ENCODE peak calls at places on chromosomes 3 and 15, in nine cellular contexts. One of them, this sample, is unnamed.

GRCh38 chr3:147699175-147699838 is 290.1 kb downstream of the ZIC1 start:
- DNase-seq in activated CD4-positive, alpha-beta T cell treated with anti-CD3 and anti-CD28 coated beads for 24 hours: no peak
- DNase-seq in central memory CD8-positive, alpha-beta T cell: no peak
- DNase-seq in OCI-LY7: no peak
- DNase-seq in CD4-positive, CD25-positive, alpha-beta regulatory T cell: no peak
- DNase-seq in astrocyte of the spinal cord: peak
- DNase-seq in lower lobe of right lung: no peak
- DNase-seq in adrenal gland: no peak
- DNase-seq in epithelial cell of esophagus: peak
- DNase-seq in this sample: peak

GRCh38 chr3:23202921-23203650 is at the start of gene UBE2E2:
- DNase-seq in activated CD4-positive, alpha-beta T cell treated with anti-CD3 and anti-CD28 coated beads for 24 hours: peak
- DNase-seq in central memory CD8-positive, alpha-beta T cell: no peak
- DNase-seq in OCI-LY7: peak
- DNase-seq in CD4-positive, CD25-positive, alpha-beta regulatory T cell: peak
- DNase-seq in astrocyte of the spinal cord: peak
- DNase-seq in lower lobe of right lung: peak
- DNase-seq in adrenal gland: peak
- DNase-seq in epithelial cell of esophagus: peak
- DNase-seq in this sample: no peak

GRCh38 chr15:37106490-37107001 is 6.2 kb upstream of the MEIS2 start:
- DNase-seq in activated CD4-positive, alpha-beta T cell treated with anti-CD3 and anti-CD28 coated beads for 24 hours: no peak
- DNase-seq in central memory CD8-positive, alpha-beta T cell: no peak
- DNase-seq in OCI-LY7: peak
- DNase-seq in CD4-positive, CD25-positive, alpha-beta regulatory T cell: no peak
- DNase-seq in astrocyte of the spinal cord: peak
- DNase-seq in lower lobe of right lung: no peak
- DNase-seq in adrenal gland: peak
- DNase-seq in epithelial cell of esophagus: peak
- DNase-seq in this sample: peak

GRCh38 chr3:131731709-131732108 is 228.9 kb upstream of the MRPL3 start:
- DNase-seq in activated CD4-positive, alpha-beta T cell treated with anti-CD3 and anti-CD28 coated beads for 24 hours: peak
- DNase-seq in central memory CD8-positive, alpha-beta T cell: no peak
- DNase-seq in OCI-LY7: no peak
- DNase-seq in CD4-positive, CD25-positive, alpha-beta regulatory T cell: no peak
- DNase-seq in astrocyte of the spinal cord: no peak
- DNase-seq in lower lobe of right lung: no peak
- DNase-seq in adrenal gland: no peak
- DNase-seq in epithelial cell of esophagus: no peak
- DNase-seq in this sample: no peak

GRCh38 chr3:106249159-106249558 is 380.3 kb upstream of the CBLB start:
- DNase-seq in activated CD4-positive, alpha-beta T cell treated with anti-CD3 and anti-CD28 coated beads for 24 hours: no peak
- DNase-seq in central memory CD8-positive, alpha-beta T cell: no peak
- DNase-seq in OCI-LY7: no peak
- DNase-seq in CD4-positive, CD25-positive, alpha-beta regulatory T cell: no peak
- DNase-seq in astrocyte of the spinal cord: peak
- DNase-seq in lower lobe of right lung: no peak
- DNase-seq in adrenal gland: no peak
- DNase-seq in epithelial cell of esophagus: peak
- DNase-seq in this sample: no peak

GRCh38 chr15:72117448-72117697 is 577 bp downstream of the MYO9A start:
- DNase-seq in activated CD4-positive, alpha-beta T cell treated with anti-CD3 and anti-CD28 coated beads for 24 hours: peak
- DNase-seq in central memory CD8-positive, alpha-beta T cell: peak
- DNase-seq in OCI-LY7: peak
- DNase-seq in CD4-positive, CD25-positive, alpha-beta regulatory T cell: peak
- DNase-seq in astrocyte of the spinal cord: peak
- DNase-seq in lower lobe of right lung: peak
- DNase-seq in adrenal gland: peak
- DNase-seq in epithelial cell of esophagus: peak
- DNase-seq in this sample: peak

GRCh38 chr15:49923671-49924070 is 195.4 kb downstream of the ATP8B4 start:
- DNase-seq in activated CD4-positive, alpha-beta T cell treated with anti-CD3 and anti-CD28 coated beads for 24 hours: no peak
- DNase-seq in central memory CD8-positive, alpha-beta T cell: no peak
- DNase-seq in OCI-LY7: no peak
- DNase-seq in CD4-positive, CD25-positive, alpha-beta regulatory T cell: no peak
- DNase-seq in astrocyte of the spinal cord: no peak
- DNase-seq in lower lobe of right lung: no peak
- DNase-seq in adrenal gland: no peak
- DNase-seq in epithelial cell of esophagus: no peak
- DNase-seq in this sample: no peak

GRCh38 chr3:90011996-90012395 is 904.6 kb downstream of the EPHA3 start:
- DNase-seq in activated CD4-positive, alpha-beta T cell treated with anti-CD3 and anti-CD28 coated beads for 24 hours: no peak
- DNase-seq in central memory CD8-positive, alpha-beta T cell: no peak
- DNase-seq in OCI-LY7: no peak
- DNase-seq in CD4-positive, CD25-positive, alpha-beta regulatory T cell: no peak
- DNase-seq in astrocyte of the spinal cord: no peak
- DNase-seq in lower lobe of right lung: no peak
- DNase-seq in adrenal gland: no peak
- DNase-seq in epithelial cell of esophagus: no peak
- DNase-seq in this sample: no peak

GRCh38 chr15:75648156-75649000 is 666 bp downstream of the SNX33 start:
- DNase-seq in activated CD4-positive, alpha-beta T cell treated with anti-CD3 and anti-CD28 coated beads for 24 hours: no peak
- DNase-seq in central memory CD8-positive, alpha-beta T cell: no peak
- DNase-seq in OCI-LY7: no peak
- DNase-seq in CD4-positive, CD25-positive, alpha-beta regulatory T cell: no peak
- DNase-seq in astrocyte of the spinal cord: peak
- DNase-seq in lower lobe of right lung: peak
- DNase-seq in adrenal gland: peak
- DNase-seq in epithelial cell of esophagus: no peak
- DNase-seq in this sample: no peak

GRCh38 chr3:27939940-27940339 is 217.8 kb upstream of the EOMES start:
- DNase-seq in activated CD4-positive, alpha-beta T cell treated with anti-CD3 and anti-CD28 coated beads for 24 hours: no peak
- DNase-seq in central memory CD8-positive, alpha-beta T cell: no peak
- DNase-seq in OCI-LY7: no peak
- DNase-seq in CD4-positive, CD25-positive, alpha-beta regulatory T cell: no peak
- DNase-seq in astrocyte of the spinal cord: peak
- DNase-seq in lower lobe of right lung: no peak
- DNase-seq in adrenal gland: no peak
- DNase-seq in epithelial cell of esophagus: peak
- DNase-seq in this sample: no peak

GRCh38 chr15:57697588-57697987 is 8.9 kb upstream of the POLR2M start:
- DNase-seq in activated CD4-positive, alpha-beta T cell treated with anti-CD3 and anti-CD28 coated beads for 24 hours: no peak
- DNase-seq in central memory CD8-positive, alpha-beta T cell: no peak
- DNase-seq in OCI-LY7: no peak
- DNase-seq in CD4-positive, CD25-positive, alpha-beta regulatory T cell: no peak
- DNase-seq in astrocyte of the spinal cord: no peak
- DNase-seq in lower lobe of right lung: no peak
- DNase-seq in adrenal gland: no peak
- DNase-seq in epithelial cell of esophagus: no peak
- DNase-seq in this sample: no peak

GRCh38 chr15:81939604-81940440 is 106.0 kb downstream of the MEX3B start:
- DNase-seq in activated CD4-positive, alpha-beta T cell treated with anti-CD3 and anti-CD28 coated beads for 24 hours: peak
- DNase-seq in central memory CD8-positive, alpha-beta T cell: no peak
- DNase-seq in OCI-LY7: peak
- DNase-seq in CD4-positive, CD25-positive, alpha-beta regulatory T cell: no peak
- DNase-seq in astrocyte of the spinal cord: peak
- DNase-seq in lower lobe of right lung: no peak
- DNase-seq in adrenal gland: no peak
- DNase-seq in epithelial cell of esophagus: peak
- DNase-seq in this sample: peak

GRCh38 chr15:88312941-88313579 is 56.5 kb upstream of the NTRK3 start:
- DNase-seq in activated CD4-positive, alpha-beta T cell treated with anti-CD3 and anti-CD28 coated beads for 24 hours: no peak
- DNase-seq in central memory CD8-positive, alpha-beta T cell: no peak
- DNase-seq in OCI-LY7: no peak
- DNase-seq in CD4-positive, CD25-positive, alpha-beta regulatory T cell: no peak
- DNase-seq in astrocyte of the spinal cord: no peak
- DNase-seq in lower lobe of right lung: no peak
- DNase-seq in adrenal gland: no peak
- DNase-seq in epithelial cell of esophagus: no peak
- DNase-seq in this sample: no peak

GRCh38 chr3:20574746-20575145 is 388.7 kb upstream of the SGO1 start:
- DNase-seq in activated CD4-positive, alpha-beta T cell treated with anti-CD3 and anti-CD28 coated beads for 24 hours: no peak
- DNase-seq in central memory CD8-positive, alpha-beta T cell: no peak
- DNase-seq in OCI-LY7: no peak
- DNase-seq in CD4-positive, CD25-positive, alpha-beta regulatory T cell: no peak
- DNase-seq in astrocyte of the spinal cord: peak
- DNase-seq in lower lobe of right lung: no peak
- DNase-seq in adrenal gland: no peak
- DNase-seq in epithelial cell of esophagus: peak
- DNase-seq in this sample: no peak

GRCh38 chr3:58058654-58059263 is 50.5 kb downstream of the FLNB start:
- DNase-seq in activated CD4-positive, alpha-beta T cell treated with anti-CD3 and anti-CD28 coated beads for 24 hours: no peak
- DNase-seq in central memory CD8-positive, alpha-beta T cell: no peak
- DNase-seq in OCI-LY7: no peak
- DNase-seq in CD4-positive, CD25-positive, alpha-beta regulatory T cell: no peak
- DNase-seq in astrocyte of the spinal cord: peak
- DNase-seq in lower lobe of right lung: no peak
- DNase-seq in adrenal gland: no peak
- DNase-seq in epithelial cell of esophagus: no peak
- DNase-seq in this sample: peak

GRCh38 chr3:184687363-184688049 is 24.4 kb downstream of the MAGEF1 start:
- DNase-seq in activated CD4-positive, alpha-beta T cell treated with anti-CD3 and anti-CD28 coated beads for 24 hours: no peak
- DNase-seq in central memory CD8-positive, alpha-beta T cell: no peak
- DNase-seq in OCI-LY7: no peak
- DNase-seq in CD4-positive, CD25-positive, alpha-beta regulatory T cell: no peak
- DNase-seq in astrocyte of the spinal cord: no peak
- DNase-seq in lower lobe of right lung: no peak
- DNase-seq in adrenal gland: peak
- DNase-seq in epithelial cell of esophagus: no peak
- DNase-seq in this sample: no peak

GRCh38 chr3:13676618-13677017 is 127.7 kb downstream of the FBLN2 start:
- DNase-seq in activated CD4-positive, alpha-beta T cell treated with anti-CD3 and anti-CD28 coated beads for 24 hours: no peak
- DNase-seq in central memory CD8-positive, alpha-beta T cell: no peak
- DNase-seq in OCI-LY7: no peak
- DNase-seq in CD4-positive, CD25-positive, alpha-beta regulatory T cell: no peak
- DNase-seq in astrocyte of the spinal cord: no peak
- DNase-seq in lower lobe of right lung: no peak
- DNase-seq in adrenal gland: no peak
- DNase-seq in epithelial cell of esophagus: no peak
- DNase-seq in this sample: no peak

GRCh38 chr15:76196286-76196948 is 114.9 kb downstream of the ETFA start:
- DNase-seq in activated CD4-positive, alpha-beta T cell treated with anti-CD3 and anti-CD28 coated beads for 24 hours: no peak
- DNase-seq in central memory CD8-positive, alpha-beta T cell: no peak
- DNase-seq in OCI-LY7: peak
- DNase-seq in CD4-positive, CD25-positive, alpha-beta regulatory T cell: no peak
- DNase-seq in astrocyte of the spinal cord: peak
- DNase-seq in lower lobe of right lung: peak
- DNase-seq in adrenal gland: peak
- DNase-seq in epithelial cell of esophagus: peak
- DNase-seq in this sample: peak

GRCh38 chr15:73994912-73995622 is 551 bp downstream of the PML start:
- DNase-seq in activated CD4-positive, alpha-beta T cell treated with anti-CD3 and anti-CD28 coated beads for 24 hours: no peak
- DNase-seq in central memory CD8-positive, alpha-beta T cell: no peak
- DNase-seq in OCI-LY7: peak
- DNase-seq in CD4-positive, CD25-positive, alpha-beta regulatory T cell: peak
- DNase-seq in astrocyte of the spinal cord: no peak
- DNase-seq in lower lobe of right lung: peak
- DNase-seq in adrenal gland: no peak
- DNase-seq in epithelial cell of esophagus: no peak
- DNase-seq in this sample: peak

GRCh38 chr3:45948409-45948808 is 5.1 kb downstream of the CXCR6 start:
- DNase-seq in activated CD4-positive, alpha-beta T cell treated with anti-CD3 and anti-CD28 coated beads for 24 hours: no peak
- DNase-seq in central memory CD8-positive, alpha-beta T cell: no peak
- DNase-seq in OCI-LY7: no peak
- DNase-seq in CD4-positive, CD25-positive, alpha-beta regulatory T cell: no peak
- DNase-seq in astrocyte of the spinal cord: peak
- DNase-seq in lower lobe of right lung: no peak
- DNase-seq in adrenal gland: no peak
- DNase-seq in epithelial cell of esophagus: no peak
- DNase-seq in this sample: no peak

GRCh38 chr15:36527512-36528162 is 51.8 kb upstream of the CDIN1 start:
- DNase-seq in activated CD4-positive, alpha-beta T cell treated with anti-CD3 and anti-CD28 coated beads for 24 hours: no peak
- DNase-seq in central memory CD8-positive, alpha-beta T cell: no peak
- DNase-seq in OCI-LY7: no peak
- DNase-seq in CD4-positive, CD25-positive, alpha-beta regulatory T cell: no peak
- DNase-seq in astrocyte of the spinal cord: no peak
- DNase-seq in lower lobe of right lung: no peak
- DNase-seq in adrenal gland: no peak
- DNase-seq in epithelial cell of esophagus: peak
- DNase-seq in this sample: no peak

GRCh38 chr15:67906382-67906781 is 66.5 kb upstream of the RNU6-1 start:
- DNase-seq in activated CD4-positive, alpha-beta T cell treated with anti-CD3 and anti-CD28 coated beads for 24 hours: no peak
- DNase-seq in central memory CD8-positive, alpha-beta T cell: no peak
- DNase-seq in OCI-LY7: peak
- DNase-seq in CD4-positive, CD25-positive, alpha-beta regulatory T cell: no peak
- DNase-seq in astrocyte of the spinal cord: no peak
- DNase-seq in lower lobe of right lung: no peak
- DNase-seq in adrenal gland: no peak
- DNase-seq in epithelial cell of esophagus: no peak
- DNase-seq in this sample: no peak

GRCh38 chr3:129695203-129695602 is 88.7 kb upstream of the PLXND1 start:
- DNase-seq in activated CD4-positive, alpha-beta T cell treated with anti-CD3 and anti-CD28 coated beads for 24 hours: no peak
- DNase-seq in central memory CD8-positive, alpha-beta T cell: no peak
- DNase-seq in OCI-LY7: no peak
- DNase-seq in CD4-positive, CD25-positive, alpha-beta regulatory T cell: no peak
- DNase-seq in astrocyte of the spinal cord: no peak
- DNase-seq in lower lobe of right lung: no peak
- DNase-seq in adrenal gland: no peak
- DNase-seq in epithelial cell of esophagus: peak
- DNase-seq in this sample: no peak

GRCh38 chr15:26648676-26649075 is 124.2 kb downstream of the GABRB3 start:
- DNase-seq in activated CD4-positive, alpha-beta T cell treated with anti-CD3 and anti-CD28 coated beads for 24 hours: no peak
- DNase-seq in central memory CD8-positive, alpha-beta T cell: no peak
- DNase-seq in OCI-LY7: no peak
- DNase-seq in CD4-positive, CD25-positive, alpha-beta regulatory T cell: no peak
- DNase-seq in astrocyte of the spinal cord: no peak
- DNase-seq in lower lobe of right lung: no peak
- DNase-seq in adrenal gland: no peak
- DNase-seq in epithelial cell of esophagus: no peak
- DNase-seq in this sample: no peak

GRCh38 chr3:106457278-106458210 is 588.7 kb upstream of the CBLB start:
- DNase-seq in activated CD4-positive, alpha-beta T cell treated with anti-CD3 and anti-CD28 coated beads for 24 hours: no peak
- DNase-seq in central memory CD8-positive, alpha-beta T cell: no peak
- DNase-seq in OCI-LY7: peak
- DNase-seq in CD4-positive, CD25-positive, alpha-beta regulatory T cell: no peak
- DNase-seq in astrocyte of the spinal cord: peak
- DNase-seq in lower lobe of right lung: no peak
- DNase-seq in adrenal gland: no peak
- DNase-seq in epithelial cell of esophagus: peak
- DNase-seq in this sample: peak

GRCh38 chr3:51522273-51522981 is 16.1 kb upstream of the RAD54L2 start:
- DNase-seq in activated CD4-positive, alpha-beta T cell treated with anti-CD3 and anti-CD28 coated beads for 24 hours: no peak
- DNase-seq in central memory CD8-positive, alpha-beta T cell: no peak
- DNase-seq in OCI-LY7: no peak
- DNase-seq in CD4-positive, CD25-positive, alpha-beta regulatory T cell: no peak
- DNase-seq in astrocyte of the spinal cord: no peak
- DNase-seq in lower lobe of right lung: no peak
- DNase-seq in adrenal gland: no peak
- DNase-seq in epithelial cell of esophagus: no peak
- DNase-seq in this sample: peak

GRCh38 chr15:63997715-63998442 is 48.4 kb downstream of the DAPK2 start:
- DNase-seq in activated CD4-positive, alpha-beta T cell treated with anti-CD3 and anti-CD28 coated beads for 24 hours: no peak
- DNase-seq in central memory CD8-positive, alpha-beta T cell: no peak
- DNase-seq in OCI-LY7: no peak
- DNase-seq in CD4-positive, CD25-positive, alpha-beta regulatory T cell: no peak
- DNase-seq in astrocyte of the spinal cord: no peak
- DNase-seq in lower lobe of right lung: no peak
- DNase-seq in adrenal gland: no peak
- DNase-seq in epithelial cell of esophagus: peak
- DNase-seq in this sample: no peak

GRCh38 chr3:112770026-112770626 is 76.5 kb downstream of the CD200R1L start:
- DNase-seq in activated CD4-positive, alpha-beta T cell treated with anti-CD3 and anti-CD28 coated beads for 24 hours: peak
- DNase-seq in central memory CD8-positive, alpha-beta T cell: no peak
- DNase-seq in OCI-LY7: no peak
- DNase-seq in CD4-positive, CD25-positive, alpha-beta regulatory T cell: no peak
- DNase-seq in astrocyte of the spinal cord: peak
- DNase-seq in lower lobe of right lung: no peak
- DNase-seq in adrenal gland: no peak
- DNase-seq in epithelial cell of esophagus: peak
- DNase-seq in this sample: peak

GRCh38 chr3:194091141-194091540 is 44.8 kb upstream of the HES1 start:
- DNase-seq in activated CD4-positive, alpha-beta T cell treated with anti-CD3 and anti-CD28 coated beads for 24 hours: no peak
- DNase-seq in central memory CD8-positive, alpha-beta T cell: no peak
- DNase-seq in OCI-LY7: no peak
- DNase-seq in CD4-positive, CD25-positive, alpha-beta regulatory T cell: no peak
- DNase-seq in astrocyte of the spinal cord: peak
- DNase-seq in lower lobe of right lung: no peak
- DNase-seq in adrenal gland: no peak
- DNase-seq in epithelial cell of esophagus: peak
- DNase-seq in this sample: no peak

GRCh38 chr15:60804551-60804950 is 325.6 kb upstream of the ICE2 start:
- DNase-seq in activated CD4-positive, alpha-beta T cell treated with anti-CD3 and anti-CD28 coated beads for 24 hours: no peak
- DNase-seq in central memory CD8-positive, alpha-beta T cell: no peak
- DNase-seq in OCI-LY7: no peak
- DNase-seq in CD4-positive, CD25-positive, alpha-beta regulatory T cell: no peak
- DNase-seq in astrocyte of the spinal cord: no peak
- DNase-seq in lower lobe of right lung: no peak
- DNase-seq in adrenal gland: no peak
- DNase-seq in epithelial cell of esophagus: no peak
- DNase-seq in this sample: no peak

GRCh38 chr15:57213783-57214366 is 162.4 kb upstream of the CGNL1 start:
- DNase-seq in activated CD4-positive, alpha-beta T cell treated with anti-CD3 and anti-CD28 coated beads for 24 hours: no peak
- DNase-seq in central memory CD8-positive, alpha-beta T cell: no peak
- DNase-seq in OCI-LY7: peak
- DNase-seq in CD4-positive, CD25-positive, alpha-beta regulatory T cell: peak
- DNase-seq in astrocyte of the spinal cord: peak
- DNase-seq in lower lobe of right lung: no peak
- DNase-seq in adrenal gland: no peak
- DNase-seq in epithelial cell of esophagus: peak
- DNase-seq in this sample: peak

This sample was measured in OCI-M1.